ENCODE peak calls at places on chromosomes 6 and 20, in five cellular contexts. S, Q, M, T and C are unnamed samples.

GRCh38 chr20:9392892-9393857 is 121.2 kb upstream of the LAMP5 start:
- DNase-seq in S (no peak), Q (peak), M (peak), T (peak), C (peak)

GRCh38 chr6:45791181-45791580 is 224.5 kb downstream of the CLIC5 start:
- DNase-seq in S (no peak), Q (no peak), M (no peak), T (no peak), C (no peak)

GRCh38 chr20:3461191-3461874 is 9.5 kb upstream of the ATRN start:
- DNase-seq in S (no peak), Q (no peak), M (peak), T (no peak), C (no peak)

GRCh38 chr6:14046476-14047068 is 71.0 kb upstream of the CD83 start:
- DNase-seq in S (no peak), Q (peak), M (peak), T (peak), C (peak)

GRCh38 chr20:4090756-4091331 is 75.5 kb upstream of the RNF24 start:
- DNase-seq in S (no peak), Q (peak), M (peak), T (no peak), C (no peak)

GRCh38 chr20:38985060-38985459 is 22.9 kb downstream of the DHX35 start:
- DNase-seq in S (no peak), Q (no peak), M (no peak), T (no peak), C (no peak)

GRCh38 chr6:16200231-16200941 is 38.0 kb upstream of the GMPR start:
- DNase-seq in S (no peak), Q (no peak), M (no peak), T (no peak), C (no peak)

GRCh38 chr20:32449057-32449889 is 91.1 kb downstream of the ASXL1 start:
- DNase-seq in S (no peak), Q (no peak), M (no peak), T (no peak), C (no peak)

GRCh38 chr6:138001750-138002349 is 105.4 kb downstream of the PERP start:
- DNase-seq in S (no peak), Q (peak), M (peak), T (peak), C (peak)

GRCh38 chr6:16799279-16800193 is 38.3 kb upstream of the ATXN1 start:
- DNase-seq in S (no peak), Q (no peak), M (no peak), T (no peak), C (no peak)

GRCh38 chr6:165636015-165636414 is 27.0 kb downstream of the PDE10A start:
- DNase-seq in S (no peak), Q (no peak), M (no peak), T (no peak), C (no peak)

GRCh38 chr20:11484479-11484878 is 433.2 kb upstream of the BTBD3 start:
- DNase-seq in S (no peak), Q (no peak), M (no peak), T (no peak), C (no peak)

GRCh38 chr6:136547336-136547735 is 2.9 kb downstream of the MAP7 start:
- DNase-seq in S (no peak), Q (no peak), M (no peak), T (peak), C (peak)

GRCh38 chr6:88165877-88166492 is at the start of gene CNR1:
- DNase-seq in S (no peak), Q (peak), M (peak), T (no peak), C (no peak)

GRCh38 chr6:47079638-47080037 is 37.5 kb upstream of the ADGRF1 start:
- DNase-seq in S (no peak), Q (no peak), M (peak), T (no peak), C (peak)

GRCh38 chr6:18081025-18081668 is 41.3 kb downstream of the NHLRC1 start:
- DNase-seq in S (no peak), Q (no peak), M (no peak), T (no peak), C (no peak)

GRCh38 chr20:61389077-61389476 is 137.0 kb downstream of the CDH4 start:
- DNase-seq in S (no peak), Q (no peak), M (no peak), T (no peak), C (no peak)
- TF ChIP-seq JUND in S (no peak), Q (no peak), M (no peak), T (no peak), C (no peak)

DNA sequence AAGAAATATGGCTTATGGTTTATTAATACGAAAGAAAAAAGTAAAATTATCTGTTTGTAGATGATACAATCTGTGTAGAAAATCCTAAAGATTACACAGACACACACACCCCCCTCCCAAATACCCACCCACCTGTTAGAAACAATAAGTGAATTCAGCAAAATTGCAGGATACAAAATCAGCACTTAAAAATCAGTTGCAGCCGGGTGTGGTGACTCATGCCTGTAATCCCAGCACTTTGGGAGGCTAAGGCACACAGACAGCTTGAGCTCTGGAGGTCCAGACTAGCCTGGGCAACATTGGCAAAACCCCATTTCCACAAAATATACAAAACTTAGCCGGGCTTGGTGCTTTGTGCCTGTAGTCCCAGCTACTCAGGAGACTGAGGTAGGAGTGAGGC is 42.3 kb downstream of the NINL start:
- DNase-seq in S (no peak), Q (no peak), M (no peak), T (no peak), C (no peak)
- TF ChIP-seq JUND in S (no peak), Q (peak), M (no peak), T (no peak), C (no peak)

DNA sequence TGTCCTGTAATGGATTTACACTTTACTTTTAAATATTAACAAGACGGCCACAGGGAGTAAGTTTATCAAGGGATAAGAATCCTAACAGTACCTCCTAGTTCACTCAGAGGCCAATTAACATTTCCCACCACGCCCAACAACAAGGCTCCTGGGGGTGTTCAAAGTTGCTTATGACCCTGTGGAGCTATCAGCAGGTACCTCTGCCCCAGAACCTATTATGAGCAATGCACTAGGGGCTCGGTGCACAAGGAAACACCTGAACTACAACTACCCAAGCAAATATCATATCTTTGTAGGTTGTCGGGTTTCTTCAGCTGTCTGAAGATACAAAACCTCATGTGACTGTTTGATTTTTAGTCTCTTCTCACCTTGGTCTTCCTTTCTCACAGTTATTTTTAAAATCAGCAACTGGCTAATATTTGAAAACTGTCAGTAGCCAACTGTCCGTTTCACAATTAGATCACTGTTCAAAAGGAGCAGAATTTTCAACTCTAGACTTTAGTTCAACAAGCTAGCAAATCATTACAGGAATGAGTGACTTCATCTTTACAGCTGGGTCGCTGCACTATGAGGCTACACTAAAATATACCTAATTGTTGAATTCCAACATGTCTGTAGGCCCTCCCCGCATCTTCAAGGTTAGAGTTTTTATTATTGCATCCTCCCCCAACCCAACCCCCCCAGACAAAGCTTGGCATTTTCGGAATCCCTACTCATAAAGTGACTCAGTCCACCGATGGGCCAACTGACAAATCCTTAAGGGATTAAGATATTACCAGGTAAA is 38.1 kb downstream of the B4GALT5 start:
- DNase-seq in S (peak), Q (peak), M (no peak), T (no peak), C (no peak)
- TF ChIP-seq JUND in S (peak), Q (no peak), M (no peak), T (peak), C (no peak)

DNA sequence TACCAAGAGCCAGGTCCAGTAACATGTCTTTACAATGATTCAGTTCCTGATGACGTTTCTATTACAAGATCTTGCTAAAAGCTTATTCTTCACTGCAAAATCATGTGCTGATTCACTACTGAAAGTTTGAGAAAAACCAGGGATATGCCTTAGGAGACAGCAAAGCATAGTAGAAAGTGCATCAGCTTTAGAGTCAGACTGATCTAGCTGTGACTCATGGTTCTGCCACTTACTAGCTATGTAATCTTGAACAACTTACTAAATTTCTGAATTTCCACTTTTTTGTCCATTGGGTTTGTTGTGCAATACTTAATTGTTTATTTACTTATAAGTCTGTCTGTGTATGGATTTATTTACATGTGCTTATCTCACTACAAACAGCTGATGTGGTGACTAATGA is 198.5 kb upstream of the RSPO3 start:
- DNase-seq in S (no peak), Q (no peak), M (no peak), T (no peak), C (no peak)
- TF ChIP-seq JUND in S (no peak), Q (no peak), M (no peak), T (no peak), C (no peak)

GRCh38 chr6:52759085-52759484 is 4.2 kb downstream of the GSTA2 start:
- DNase-seq in S (no peak), Q (no peak), M (no peak), T (no peak), C (no peak)
- TF ChIP-seq JUND in S (no peak), Q (no peak), M (no peak), T (no peak), C (no peak)